ENCODE peak calls at places on chromosomes 5 and 9, in seven cellular contexts. X, V, I, U, C, O and N are unnamed samples.

GRCh38 chr5:42590566-42590965 is 166.1 kb upstream of the CCDC152 start:
- DNase-seq in X (no peak), V (no peak), I (no peak), U (no peak), C (no peak), O (no peak), N (no peak)

GRCh38 chr9:129178983-129179382 is 922 bp upstream of the IER5L start:
- DNase-seq in X (no peak), V (peak; percentile 24), I (no peak), U (no peak), C (no peak), O (no peak), N (peak; percentile 17)

GRCh38 chr5:82719368-82719767 is 357.8 kb downstream of the TMEM167A start:
- DNase-seq in X (peak; percentile 78), V (no peak), I (no peak), U (no peak), C (no peak), O (no peak), N (peak; percentile 18)

GRCh38 chr9:6715755-6716643 is 41.8 kb upstream of the KDM4C start:
- DNase-seq in X (peak; percentile 36), V (peak; percentile 87), I (peak; percentile 90), U (peak; percentile 76), C (no peak), O (peak; percentile 50), N (peak; percentile 18)

GRCh38 chr9:34125681-34126206 is 754 bp downstream of the DCAF12 start:
- DNase-seq in X (peak; percentile 8), V (no peak), I (no peak), U (no peak), C (peak; percentile 19), O (no peak), N (peak; percentile 50)

GRCh38 chr5:177175336-177175735 is 41.8 kb downstream of the NSD1 start:
- DNase-seq in X (no peak), V (no peak), I (no peak), U (no peak), C (no peak), O (no peak), N (no peak)

GRCh38 chr5:32297181-32298055 is 15.3 kb downstream of the MTMR12 start:
- DNase-seq in X (no peak), V (no peak), I (no peak), U (no peak), C (no peak), O (no peak), N (peak; percentile 44)

GRCh38 chr5:167688731-167689130 is 602.7 kb upstream of the WWC1 start:
- DNase-seq in X (no peak), V (no peak), I (no peak), U (no peak), C (peak; percentile 33), O (no peak), N (peak; percentile 80)

GRCh38 chr9:106921989-106922388 is 59.0 kb downstream of the ZNF462 start:
- DNase-seq in X (peak; percentile 20), V (no peak), I (no peak), U (no peak), C (peak; percentile 45), O (no peak), N (peak; percentile 29)

GRCh38 chr5:180161420-180162303 is 47.3 kb downstream of the RASGEF1C start:
- DNase-seq in X (no peak), V (no peak), I (no peak), U (no peak), C (no peak), O (no peak), N (no peak)

GRCh38 chr5:73694089-73694488 is 68.1 kb downstream of the ARHGEF28 start:
- DNase-seq in X (no peak), V (no peak), I (no peak), U (peak; percentile 81), C (no peak), O (no peak), N (no peak)

GRCh38 chr5:2291146-2291840 is 408.6 kb upstream of the IRX4 start:
- DNase-seq in X (no peak), V (no peak), I (no peak), U (no peak), C (no peak), O (no peak), N (no peak)

GRCh38 chr5:116046823-116047222 is 14.6 kb downstream of the ARL14EPL start:
- DNase-seq in X (no peak), V (no peak), I (no peak), U (no peak), C (no peak), O (no peak), N (no peak)

GRCh38 chr5:129820-130219 is 37.9 kb downstream of the PLEKHG4B start:
- DNase-seq in X (peak; percentile 11), V (no peak), I (no peak), U (no peak), C (peak; percentile 87), O (no peak), N (peak; percentile 21)

GRCh38 chr5:159099049-159099760 is 511 bp downstream of the EBF1 start:
- DNase-seq in X (peak; percentile 69), V (peak; percentile 20), I (peak; percentile 66), U (no peak), C (peak; percentile 67), O (peak; percentile 59), N (peak; percentile 11)

GRCh38 chr9:123401879-123402513 is 46.0 kb downstream of the CRB2 start:
- DNase-seq in X (peak; percentile 70), V (no peak), I (no peak), U (no peak), C (peak; percentile 54), O (no peak), N (peak; percentile 32)

GRCh38 chr9:5557606-5558587 is 47.6 kb downstream of the PDCD1LG2 start:
- DNase-seq in X (peak; percentile 82), V (no peak), I (no peak), U (no peak), C (peak; percentile 12), O (peak; percentile 13), N (no peak)

GRCh38 chr9:114031037-114031436 is 47.1 kb downstream of the AMBP start:
- DNase-seq in X (no peak), V (peak; percentile 6), I (no peak), U (no peak), C (no peak), O (no peak), N (no peak)

GRCh38 chr9:114033397-114034103 is 44.5 kb downstream of the AMBP start:
- DNase-seq in X (peak; percentile 23), V (peak; percentile 24), I (no peak), U (no peak), C (peak; percentile 19), O (peak; percentile 15), N (no peak)

GRCh38 chr9:114030364-114030763 is 47.7 kb downstream of the AMBP start:
- DNase-seq in X (no peak), V (no peak), I (no peak), U (no peak), C (no peak), O (no peak), N (no peak)

GRCh38 chr9:114034176-114034575 is 43.9 kb downstream of the AMBP start:
- DNase-seq in X (no peak), V (peak; percentile 3), I (no peak), U (no peak), C (no peak), O (peak; percentile 7), N (no peak)

DNA sequence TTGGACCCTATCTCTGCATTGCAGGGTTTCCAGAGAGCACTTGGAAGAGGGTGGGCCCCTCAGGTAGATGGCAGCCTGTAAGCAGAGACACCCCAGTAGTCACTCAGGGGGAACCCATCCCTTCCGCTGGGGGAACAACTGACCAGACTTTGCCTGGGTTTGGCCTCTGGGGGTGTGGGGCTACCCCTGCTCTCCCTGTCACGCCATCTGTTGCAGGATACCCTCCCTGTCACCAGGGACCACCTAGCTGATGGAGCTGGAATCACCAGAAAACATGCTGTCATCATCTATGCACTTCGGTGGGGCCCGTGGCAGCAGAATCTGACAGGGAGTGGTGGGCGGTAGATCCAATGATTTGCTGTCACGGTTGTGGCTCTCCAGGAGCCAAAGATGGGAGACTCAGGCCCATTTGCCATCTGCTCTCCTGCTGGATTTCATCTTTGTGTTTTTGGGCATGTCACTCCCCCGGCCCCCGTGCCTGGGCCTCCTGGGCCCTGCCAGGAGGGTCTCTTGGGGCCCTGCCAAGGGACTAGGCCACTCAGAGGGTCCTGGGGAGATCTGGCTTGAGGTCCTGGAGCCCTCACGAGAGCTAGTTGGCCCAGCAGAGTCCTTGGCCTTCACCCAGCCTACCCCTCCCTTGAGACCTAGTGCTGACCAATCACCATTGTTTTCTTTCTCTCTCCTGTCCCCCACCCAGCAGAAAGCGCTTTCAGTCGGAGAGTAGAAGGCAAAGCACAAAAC is 46.0 kb downstream of the AMBP start:
- DNase-seq in X (no peak), V (peak; percentile 5), I (no peak), U (no peak), C (no peak), O (no peak), N (no peak)
- H3K4me3 ChIP-seq in X (no peak overlapping the region), V (no peak overlapping the region), I (no peak overlapping the region), U (no peak overlapping the region), C (no peak overlapping the region), O (no peak overlapping the region), N (no peak overlapping the region)

DNA sequence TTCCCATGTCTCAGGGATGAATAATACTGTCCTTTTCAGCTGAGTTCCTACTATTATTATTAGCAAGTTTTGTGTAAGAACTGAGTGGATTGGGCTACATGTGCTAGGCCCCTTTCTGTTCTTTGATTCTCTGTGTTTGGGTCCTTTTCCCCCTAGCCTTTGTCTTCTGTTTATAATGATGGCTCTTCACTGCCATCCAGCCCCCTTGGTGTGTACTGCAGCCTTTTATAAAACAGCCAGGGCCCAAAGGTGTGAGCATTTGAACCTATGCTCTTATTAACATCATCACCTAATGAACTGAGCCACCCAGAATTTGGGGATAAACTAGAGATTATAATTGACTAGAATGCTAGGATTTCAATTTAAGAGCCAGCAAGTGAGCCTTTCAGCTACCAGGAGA is 52.6 kb downstream of the PLAC8L1 start:
- DNase-seq in X (no peak), V (no peak), I (no peak), U (no peak), C (no peak), O (no peak), N (no peak)
- TF ChIP-seq CTCF in X (peak; percentile 44), V (peak; percentile 19), I (peak; percentile 7), U (peak; percentile 26), C (peak; percentile 45), O (no peak), N (peak; percentile 28)

DNA sequence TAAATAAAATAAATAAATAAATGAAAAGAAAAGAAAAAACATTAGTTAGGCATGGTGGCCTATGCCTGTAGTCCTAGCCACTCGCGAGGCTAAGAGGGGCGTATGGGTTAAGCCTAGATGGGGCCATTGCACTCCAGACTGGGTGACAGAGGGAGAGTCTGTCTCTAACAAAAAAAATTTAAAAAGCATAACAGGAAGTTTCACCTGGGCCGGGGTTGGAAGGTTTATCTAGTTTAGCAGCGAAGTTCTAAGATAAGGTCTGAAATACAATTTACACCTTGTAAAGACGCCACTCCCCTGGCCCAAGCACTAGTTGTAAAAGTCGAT is 18.0 kb downstream of the ZMAT2 start:
- DNase-seq in X (no peak), V (no peak), I (no peak), U (no peak), C (no peak), O (no peak), N (no peak)
- H3K4me3 ChIP-seq in X (no peak overlapping the region), V (no peak overlapping the region), I (no peak overlapping the region), U (no peak overlapping the region), C (peak overlapping the region; percentile 8), O (no peak overlapping the region), N (no peak overlapping the region)

DNA sequence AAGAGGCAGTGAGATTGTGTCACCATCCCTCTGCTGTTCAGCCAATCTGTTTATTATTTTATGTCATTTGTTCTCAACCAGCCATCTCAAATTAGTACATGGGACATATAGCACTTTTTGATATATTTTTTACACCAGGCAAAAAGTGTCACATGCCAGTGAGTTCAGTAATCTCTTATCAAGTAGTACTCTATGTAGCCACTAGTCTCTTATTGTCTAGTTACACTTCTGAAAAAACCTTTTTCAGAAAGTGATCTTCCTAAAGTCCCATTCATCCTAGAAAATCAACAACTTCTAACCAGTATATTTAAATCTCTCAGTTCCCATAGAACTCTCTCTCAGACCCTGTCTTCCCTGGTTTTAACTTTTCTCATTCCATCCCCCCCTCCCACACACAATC is 321.6 kb downstream of the FBXL17 start:
- DNase-seq in X (no peak), V (no peak), I (no peak), U (no peak), C (no peak), O (no peak), N (no peak)
- TF ChIP-seq CTCF in X (no peak), V (no peak), I (no peak), U (no peak), C (no peak), O (no peak), N (no peak)